ENCODE peak calls at places on chromosomes 13 and 19, in four cellular contexts. Z is cardiac fibroblast, T is progenitor cell of endocrine pancreas, W is mesothelial cell of epicardium. P is an unnamed sample.

GRCh38 chr13:21297452-21297851 is 121.0 kb downstream of the MRPL57 start:
- DNase-seq in Z (no peak), T (no peak), W (no peak), P (no peak)

GRCh38 chr13:37403776-37404497 is 194.6 kb downstream of the POSTN start:
- DNase-seq in Z (peak), T (no peak), W (no peak), P (no peak)

GRCh38 chr13:66984241-66984640 is 245.9 kb downstream of the PCDH9 start:
- DNase-seq in Z (no peak), T (no peak), W (no peak), P (no peak)

GRCh38 chr19:31340059-31341025 is 8.9 kb downstream of the TSHZ3 start:
- DNase-seq in Z (peak), T (no peak), W (no peak), P (no peak)

GRCh38 chr19:35143818-35144217 is 763 bp downstream of the FXYD7 start:
- DNase-seq in Z (no peak), T (no peak), W (no peak), P (no peak)

GRCh38 chr13:91708558-91708957 is 310.1 kb downstream of the GPC5 start:
- DNase-seq in Z (no peak), T (no peak), W (no peak), P (no peak)

GRCh38 chr19:39599116-39599515 is 3.2 kb upstream of the LGALS13 start:
- DNase-seq in Z (peak), T (peak), W (peak), P (no peak)

GRCh38 chr13:109180905-109181425 is 551.6 kb downstream of the MYO16 start:
- DNase-seq in Z (peak), T (no peak), W (no peak), P (no peak)

GRCh38 chr19:54455786-54456422 is 6.9 kb downstream of the LENG8 start:
- DNase-seq in Z (no peak), T (no peak), W (no peak), P (no peak)

GRCh38 chr19:2701361-2702169 is 929 bp downstream of the GNG7 start:
- DNase-seq in Z (no peak), T (no peak), W (no peak), P (no peak)

DNA sequence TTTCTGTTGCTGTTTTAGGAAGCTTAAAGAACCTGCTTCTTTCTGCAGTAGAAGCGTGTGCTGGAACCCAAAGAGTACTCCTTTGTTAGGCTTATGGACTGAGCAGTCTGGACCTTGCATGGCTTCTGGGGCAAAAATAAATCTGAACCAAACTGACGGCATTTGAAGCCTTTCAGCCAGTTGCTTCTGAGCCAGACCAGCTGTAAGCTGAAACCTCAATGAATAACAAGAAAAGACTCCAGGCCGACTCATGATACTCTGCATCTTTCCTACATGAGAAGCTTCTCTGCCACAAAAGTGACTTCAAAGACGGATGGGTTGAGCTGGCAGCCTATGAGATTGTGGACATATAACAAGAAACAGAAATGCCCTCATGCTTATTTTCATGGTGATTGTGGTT is 103.1 kb downstream of the TNFRSF19 start:
- DNase-seq in Z (peak), T (no peak), W (no peak), P (no peak)
- TF ChIP-seq CTCF in Z (no peak), T (no peak), W (no peak), P (no peak)

GRCh38 chr13:95564091-95564490 is 11.6 kb downstream of the CLDN10 start:
- DNase-seq in Z (peak), T (no peak), W (no peak), P (no peak)
- TF ChIP-seq CTCF in Z (peak), T (no peak), W (no peak), P (no peak)

GRCh38 chr19:13962738-13963602 is 10.7 kb downstream of the DCAF15 start:
- DNase-seq in Z (peak), T (no peak), W (no peak), P (no peak)

GRCh38 chr19:13959141-13959961 is 7.0 kb downstream of the DCAF15 start:
- DNase-seq in Z (no peak), T (no peak), W (no peak), P (no peak)

GRCh38 chr19:13959962-13960862 is 7.9 kb downstream of the DCAF15 start:
- DNase-seq in Z (no peak), T (no peak), W (no peak), P (no peak)

GRCh38 chr19:13961826-13962737 is 9.8 kb downstream of the DCAF15 start:
- DNase-seq in Z (no peak), T (no peak), W (no peak), P (no peak)

GRCh38 chr19:13960863-13961784 is 8.8 kb downstream of the DCAF15 start:
- DNase-seq in Z (no peak), T (no peak), W (no peak), P (no peak)
- TF ChIP-seq CTCF in Z (no peak), T (no peak), W (no peak), P (no peak)

GRCh38 chr19:51830263-51830662 is 35.3 kb downstream of the FPR3 start:
- DNase-seq in Z (peak), T (no peak), W (no peak), P (no peak)
- TF ChIP-seq CTCF in Z (peak), T (no peak), W (no peak), P (no peak)

GRCh38 chr13:52664269-52664668 is 11.6 kb downstream of the SUGT1 start:
- DNase-seq in Z (no peak), T (no peak), W (no peak), P (no peak)

GRCh38 chr13:52670726-52671125 is 18.1 kb downstream of the SUGT1 start:
- DNase-seq in Z (no peak), T (no peak), W (no peak), P (no peak)

GRCh38 chr13:52665325-52665724 is 12.7 kb downstream of the SUGT1 start:
- DNase-seq in Z (peak), T (no peak), W (no peak), P (no peak)

DNA sequence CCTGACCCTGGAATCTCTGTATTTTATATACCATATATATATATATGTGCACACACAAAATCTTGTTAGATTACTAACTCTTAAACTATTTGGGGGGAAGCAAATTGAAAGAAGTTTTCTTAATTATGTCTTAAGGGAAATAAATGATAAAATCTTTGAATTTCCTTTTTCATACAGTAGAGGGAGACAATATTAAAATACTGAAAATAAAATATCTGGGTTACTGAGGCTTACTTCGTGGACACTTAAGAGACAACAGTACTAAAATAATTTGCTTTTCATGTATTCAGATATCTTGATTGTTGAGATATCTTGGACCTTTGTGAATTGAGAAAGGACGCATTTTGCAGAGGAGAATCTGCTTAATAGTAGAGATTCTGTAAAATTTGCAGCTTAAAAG is 17.0 kb downstream of the SUGT1 start:
- DNase-seq in Z (no peak), T (no peak), W (no peak), P (no peak)
- TF ChIP-seq CTCF in Z (no peak), T (no peak), W (peak), P (no peak)

GRCh38 chr13:29505511-29505910 is 90.0 kb downstream of the SLC7A1 start:
- DNase-seq in Z (no peak), T (no peak), W (no peak), P (no peak)
- TF ChIP-seq CTCF in Z (no peak), T (no peak), W (no peak), P (no peak)

DNA sequence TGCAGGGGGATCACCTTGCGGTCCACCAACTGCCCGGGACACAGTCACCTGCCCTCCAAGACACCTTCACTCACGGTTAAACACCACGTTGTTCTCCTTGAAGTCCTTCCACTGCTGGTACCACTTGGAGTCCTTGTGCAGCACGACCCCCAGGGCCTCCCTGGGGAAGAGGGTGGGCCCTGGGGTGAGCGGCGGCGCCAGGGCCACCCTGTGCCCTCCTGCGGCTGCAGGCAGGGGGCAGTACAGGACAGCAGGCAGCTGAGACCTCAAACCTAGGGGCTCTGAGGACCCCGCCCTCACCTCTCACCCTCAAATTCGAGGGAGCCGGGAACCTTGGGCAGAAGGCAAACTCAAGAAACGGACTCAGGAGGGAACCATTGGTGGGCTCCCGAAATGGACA is 7.5 kb upstream of the CTXN1 start:
- DNase-seq in Z (no peak), T (no peak), W (no peak), P (no peak)
- TF ChIP-seq CTCF in Z (peak), T (peak), W (peak), P (no peak)